ENCODE peak calls at places on chromosomes 3 and 15, in five cellular contexts. N is stimulated activated CD8-positive, alpha-beta memory T cell treated with anti-CD3 and anti-CD28 coated beads, Interleukin-15, amount 100 ng/mL, for 24 hours; F is GM20000; M is GM12865; G is activated CD8-positive, alpha-beta memory T cell treated with anti-CD3 and anti-CD28 coated beads for 48 hours. X is an unnamed sample.

GRCh38 chr3:46987485-46988401 is 8.3 kb downstream of the NBEAL2 start:
- DNase-seq in N (peak; percentile 63), F (peak; percentile 89), M (peak; percentile 95), G (peak; percentile 72), X (peak; percentile 90)

GRCh38 chr3:29152379-29152778 is 128.5 kb upstream of the RBMS3 start:
- DNase-seq in N (no peak), F (no peak), M (no peak), G (no peak), X (no peak)

GRCh38 chr3:52498134-52499054 is 3.3 kb downstream of the STAB1 start:
- DNase-seq in N (no peak), F (no peak), M (no peak), G (no peak), X (peak; percentile 77)

GRCh38 chr15:45522179-45522930 is at the start of gene SLC30A4:
- DNase-seq in N (peak; percentile 29), F (peak; percentile 93), M (peak; percentile 68), G (peak; percentile 38), X (peak; percentile 95)

GRCh38 chr3:13264468-13264795 is 155.7 kb downstream of the NUP210 start:
- DNase-seq in N (no peak), F (no peak), M (no peak), G (no peak), X (no peak)

GRCh38 chr3:88149146-88149515 is 628 bp upstream of the C3orf38 start:
- DNase-seq in N (no peak), F (no peak), M (no peak), G (no peak), X (no peak)

GRCh38 chr15:37771462-37771861 is 163.0 kb upstream of the TMCO5A start:
- DNase-seq in N (no peak), F (no peak), M (no peak), G (no peak), X (no peak)

GRCh38 chr3:114144909-114145688 is 33.8 kb downstream of the DRD3 start:
- DNase-seq in N (no peak), F (no peak), M (peak; percentile 28), G (no peak), X (no peak)

GRCh38 chr15:70702584-70702983 is 60.8 kb downstream of the UACA start:
- DNase-seq in N (no peak), F (no peak), M (no peak), G (no peak), X (no peak)

GRCh38 chr3:43729707-43730399 is 39.1 kb downstream of the ABHD5 start:
- DNase-seq in N (no peak), F (no peak), M (no peak), G (no peak), X (peak; percentile 73)

GRCh38 chr3:78647735-78648134 is 1120.1 kb downstream of the ROBO1 start:
- DNase-seq in N (no peak), F (no peak), M (no peak), G (no peak), X (no peak)

GRCh38 chr15:97061392-97061791 is 730.9 kb downstream of the NR2F2 start:
- DNase-seq in N (no peak), F (no peak), M (no peak), G (no peak), X (no peak)

GRCh38 chr15:69595009-69595825 is 142.6 kb downstream of the RPLP1 start:
- DNase-seq in N (no peak), F (no peak), M (no peak), G (no peak), X (peak; percentile 77)

X was measured in upper lobe of left lung.